ENCODE peak calls at places on chromosome 17, in eight cellular contexts. F is H1, J is SK-N-SH, A is tibial nerve, Y is transverse colon, G is ovary, E is sigmoid colon, I is esophagus muscularis mucosa. T is an unnamed sample. For H3K36me3, the result is how much of the 10 kb centered on the place peaks cover.

GRCh38 chr17:17119533-17119932 is 77.3 kb downstream of the MPRIP start:
- DNase-seq in J (no peak), E (no peak), A (no peak), I (no peak), G (no peak), Y (peak), F (no peak), T (no peak)

GRCh38 chr17:37088459-37088858 is 139.7 kb downstream of the AATF start:
- DNase-seq in F (no peak), Y (no peak), A (no peak), J (no peak), G (no peak), E (no peak), I (no peak), T (no peak)

GRCh38 chr17:76251478-76252039 is 11.3 kb upstream of the RNF157 start:
- DNase-seq in I (no peak), J (no peak), F (no peak), E (peak), G (no peak), Y (no peak), A (no peak), T (no peak)

GRCh38 chr17:63173903-63174302 is 207.9 kb downstream of the TANC2 start:
- DNase-seq in J (no peak), E (no peak), F (no peak), G (no peak), I (no peak), A (no peak), Y (no peak), T (no peak)

GRCh38 chr17:61009619-61010018 is 332.0 kb downstream of the BCAS3 start:
- DNase-seq in E (no peak), I (no peak), G (no peak), J (no peak), Y (no peak), A (no peak), F (no peak), T (no peak)

GRCh38 chr17:41717408-41718286 is 5.5 kb downstream of the GAST start:
- DNase-seq in E (no peak), F (no peak), I (no peak), G (no peak), J (no peak), A (no peak), Y (no peak), T (no peak)

GRCh38 chr17:1412185-1413110 is 12.4 kb upstream of the YWHAE start:
- DNase-seq in A (no peak), F (no peak), G (no peak), I (no peak), J (no peak), Y (no peak), E (no peak), T (no peak)

GRCh38 chr17:9217151-9218067 is 196.1 kb downstream of the NTN1 start:
- DNase-seq in I (no peak), F (no peak), G (no peak), Y (no peak), J (peak), E (peak), A (no peak), T (no peak)

GRCh38 chr17:77003699-77004098 is 135.5 kb downstream of the MGAT5B start:
- DNase-seq in J (no peak), E (no peak), A (no peak), G (no peak), Y (no peak), I (no peak), F (no peak), T (no peak)

GRCh38 chr17:29155966-29156338 is 24.2 kb downstream of the MYO18A start:
- DNase-seq in E (no peak), Y (no peak), F (no peak), A (no peak), G (no peak), J (no peak), I (no peak), T (no peak)

GRCh38 chr17:17358866-17359265 is 55.7 kb downstream of the NT5M start:
- DNase-seq in I (no peak), A (no peak), G (no peak), F (no peak), J (no peak), E (no peak), Y (no peak), T (peak)

GRCh38 chr17:56142325-56142724 is 10.9 kb upstream of the ANKFN1 start:
- DNase-seq in A (peak), G (no peak), F (no peak), I (no peak), E (no peak), J (no peak), Y (no peak), T (no peak)

GRCh38 chr17:75048396-75048933 is 1.4 kb downstream of the KCTD2 start:
- DNase-seq in G (peak), I (no peak), J (no peak), F (no peak), A (no peak), Y (no peak), E (no peak), T (no peak)

GRCh38 chr17:76539631-76540271 is at the start of gene PRCD:
- DNase-seq in J (peak), G (peak), F (no peak), E (no peak), A (no peak), Y (no peak), I (no peak), T (no peak)

GRCh38 chr17:39461911-39462641 is 790 bp downstream of the CDK12 start:
- DNase-seq in E (no peak), F (peak), G (no peak), A (peak), I (no peak), Y (no peak), J (peak), T (peak)

GRCh38 chr17:59814685-59815084 is 78.1 kb downstream of the TUBD1 start:
- DNase-seq in I (no peak), J (no peak), A (no peak), E (no peak), G (no peak), F (no peak), Y (no peak), T (no peak)

GRCh38 chr17:31525801-31526549 is 134.5 kb downstream of the RAB11FIP4 start:
- DNase-seq in E (no peak), I (no peak), F (no peak), Y (no peak), G (no peak), J (peak), A (no peak), T (no peak)

GRCh38 chr17:55567240-55568216 is 56.3 kb upstream of the SMIM36 start:
- DNase-seq in G (peak), J (peak), I (no peak), Y (no peak), F (no peak), E (peak), A (peak), T (no peak)

GRCh38 chr17:76080207-76080933 is 1.4 kb downstream of the ZACN start:
- DNase-seq in G (no peak), F (peak), E (no peak), Y (no peak), A (no peak), I (no peak), J (peak), T (no peak)

GRCh38 chr17:37818689-37819088 is 73.8 kb upstream of the HNF1B start:
- DNase-seq in Y (peak), F (no peak), E (no peak), G (no peak), J (no peak), A (no peak), I (no peak), T (no peak)

GRCh38 chr17:76071497-76072148 is 694 bp downstream of the SRP68 start:
- DNase-seq in F (peak), I (no peak), J (no peak), Y (no peak), A (no peak), G (no peak), E (no peak), T (no peak)

GRCh38 chr17:27413792-27414191 is 42.5 kb upstream of the KSR1 start:
- DNase-seq in J (no peak), G (no peak), I (no peak), A (no peak), E (no peak), Y (no peak), F (no peak), T (no peak)

GRCh38 chr17:48278755-48279491 is 151.1 kb downstream of the SKAP1 start:
- DNase-seq in Y (peak), E (no peak), F (no peak), I (no peak), J (no peak), A (no peak), G (no peak), T (no peak)

GRCh38 chr17:32783602-32784001 is 93.3 kb downstream of the MYO1D start:
- DNase-seq in A (no peak), F (no peak), J (peak), E (no peak), G (no peak), I (no peak), Y (no peak), T (no peak)

GRCh38 chr17:75109047-75109406 is 742 bp upstream of the ARMC7 start:
- DNase-seq in Y (no peak), E (no peak), F (no peak), A (no peak), I (no peak), J (peak), G (no peak), T (no peak)

GRCh38 chr17:42121066-42121769 is at the start of gene KAT2A:
- DNase-seq in Y (peak), J (peak), E (peak), G (peak), F (peak), I (no peak), A (peak), T (no peak)

GRCh38 chr17:29257756-29258155 is 11.1 kb downstream of the CRYBA1 start:
- DNase-seq in F (no peak), A (no peak), G (no peak), E (no peak), I (no peak), Y (no peak), J (no peak), T (no peak)

GRCh38 chr17:29563816-29564215 is 3.0 kb downstream of the ABHD15 start:
- DNase-seq in G (no peak), I (no peak), E (no peak), A (no peak), F (peak), J (no peak), Y (no peak), T (peak)

GRCh38 chr17:66405836-66406679 is 103.6 kb downstream of the PRKCA start:
- DNase-seq in F (no peak), G (no peak), A (no peak), J (peak), E (no peak), I (no peak), Y (no peak), T (no peak)

GRCh38 chr17:79659376-79659775 is 48.5 kb upstream of the RBFOX3 start:
- DNase-seq in J (no peak), A (no peak), Y (no peak), G (no peak), I (peak), F (no peak), E (no peak), T (no peak)

GRCh38 chr17:10380631-10381408 is 8.0 kb upstream of the MYH13 start:
- DNase-seq in A (no peak), I (peak), F (no peak), J (no peak), Y (no peak), G (no peak), E (no peak), T (no peak)

GRCh38 chr17:61337247-61337812 is 62.3 kb upstream of the TBX2 start:
- DNase-seq in Y (no peak), I (no peak), E (no peak), G (no peak), F (no peak), J (no peak), A (no peak), T (no peak)

GRCh38 chr17:74307984-74308773 is 17.8 kb upstream of the KIF19 start:
- DNase-seq in A (no peak), Y (no peak), J (no peak), E (no peak), I (no peak), F (no peak), G (no peak), T (no peak)

GRCh38 chr17:67434061-67434525 is 57.0 kb downstream of the PITPNC1 start:
- DNase-seq in F (no peak), I (no peak), J (no peak), G (no peak), Y (peak), A (peak), E (no peak), T (no peak)

GRCh38 chr17:35640977-35641526 is 53.9 kb downstream of the AP2B1 start:
- DNase-seq in I (no peak), E (no peak), A (no peak), Y (no peak), F (no peak), J (no peak), G (no peak), T (no peak)
- H3K36me3 ChIP-seq in I (half or more), E (under half), A (under half), Y (under half), F (under half), J (half or more), G (under half), T (half or more)

DNA sequence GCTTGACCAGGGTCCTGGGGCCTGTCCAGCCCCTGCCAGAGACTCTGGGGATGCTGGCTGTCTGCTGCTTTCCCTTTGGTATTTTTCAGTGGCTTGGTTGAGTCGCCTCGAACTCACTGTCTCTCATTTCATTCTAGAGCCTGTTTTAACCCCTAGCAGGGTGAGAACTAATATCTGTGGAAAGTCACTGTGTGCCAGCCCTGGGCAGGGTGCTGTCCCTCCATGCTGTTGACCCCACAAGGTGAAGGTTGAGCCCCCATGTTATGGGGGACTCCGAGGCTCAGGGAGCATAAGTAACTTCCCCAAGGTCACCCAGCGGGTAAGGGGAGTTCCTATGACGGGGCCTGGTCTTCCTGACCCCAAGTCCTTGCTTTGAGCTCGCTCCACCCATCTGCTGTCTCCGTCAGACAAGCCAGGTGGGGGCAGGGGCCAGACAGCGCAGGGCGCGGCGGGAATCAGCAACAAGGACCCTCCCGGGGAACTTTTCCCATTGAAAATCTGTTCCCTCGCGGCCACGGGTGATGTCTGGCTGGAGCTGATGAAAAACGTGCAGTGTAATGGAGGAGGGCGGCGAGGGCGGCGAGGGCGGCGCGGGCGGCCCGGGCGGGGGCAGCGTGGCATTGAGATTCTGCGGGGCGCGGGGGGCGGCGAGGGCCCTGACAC is 32.8 kb downstream of the DCAKD start:
- DNase-seq in Y (peak), I (no peak), E (no peak), J (peak), A (no peak), F (no peak), G (peak), T (no peak)
- TF ChIP-seq EP300 in Y (no peak), I (no peak), E (no peak), J (no peak), A (no peak), F (no peak), G (no peak), T (no peak)

DNA sequence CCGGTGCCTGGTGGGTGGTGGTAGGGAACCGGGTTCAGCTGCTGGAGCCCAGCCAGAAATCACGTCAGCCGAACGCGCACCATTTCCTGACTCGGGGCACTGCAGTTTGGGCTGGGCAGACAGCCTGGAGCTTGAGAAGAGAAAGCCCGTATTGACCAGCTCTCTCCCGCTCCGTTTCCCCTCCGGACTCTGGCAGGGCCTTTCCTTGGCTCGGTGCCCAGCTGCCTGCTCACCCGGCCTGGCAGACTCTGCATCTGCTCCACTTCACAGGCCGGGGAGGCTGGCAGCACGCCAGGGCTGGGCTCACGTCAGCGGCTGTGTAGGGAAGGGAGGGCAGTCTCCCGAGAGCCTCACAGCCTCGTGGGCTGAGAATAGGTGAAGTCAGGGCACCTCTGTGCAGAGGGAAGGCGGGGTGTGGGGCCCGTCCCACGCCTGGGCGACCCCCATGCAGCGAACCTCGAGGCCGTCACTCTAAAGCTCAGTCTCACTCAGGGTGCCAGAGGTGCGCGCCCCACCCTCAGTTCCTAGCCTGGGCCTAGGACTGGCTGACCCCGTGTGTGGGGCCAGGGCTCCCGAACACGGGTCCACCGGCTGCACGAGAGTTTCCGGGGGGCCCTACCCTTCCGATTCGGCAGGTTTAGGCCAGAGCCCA is 59.1 kb downstream of the OR1D5 start:
- DNase-seq in F (no peak), J (peak), E (peak), I (peak), Y (peak), G (peak), A (peak), T (peak)
- H3K4me3 ChIP-seq in F (no peak), J (no peak), E (peak), I (peak), Y (peak), G (peak), A (no peak), T (peak)

GRCh38 chr17:49588726-49589555 is 13.3 kb downstream of the NXPH3 start:
- DNase-seq in I (peak), F (no peak), E (peak), G (no peak), J (peak), Y (no peak), A (no peak), T (no peak)

GRCh38 chr17:49585422-49586027 is 9.9 kb downstream of the NXPH3 start:
- DNase-seq in I (no peak), A (no peak), F (no peak), J (peak), G (no peak), E (peak), Y (no peak), T (no peak)

GRCh38 chr17:49589556-49589885 is 13.8 kb downstream of the NXPH3 start:
- DNase-seq in E (peak), A (no peak), F (no peak), G (no peak), J (peak), Y (no peak), I (no peak), T (no peak)

GRCh38 chr17:49588312-49588711 is 12.6 kb downstream of the NXPH3 start:
- DNase-seq in E (peak), J (no peak), F (no peak), G (no peak), A (no peak), Y (no peak), I (no peak), T (no peak)

DNA sequence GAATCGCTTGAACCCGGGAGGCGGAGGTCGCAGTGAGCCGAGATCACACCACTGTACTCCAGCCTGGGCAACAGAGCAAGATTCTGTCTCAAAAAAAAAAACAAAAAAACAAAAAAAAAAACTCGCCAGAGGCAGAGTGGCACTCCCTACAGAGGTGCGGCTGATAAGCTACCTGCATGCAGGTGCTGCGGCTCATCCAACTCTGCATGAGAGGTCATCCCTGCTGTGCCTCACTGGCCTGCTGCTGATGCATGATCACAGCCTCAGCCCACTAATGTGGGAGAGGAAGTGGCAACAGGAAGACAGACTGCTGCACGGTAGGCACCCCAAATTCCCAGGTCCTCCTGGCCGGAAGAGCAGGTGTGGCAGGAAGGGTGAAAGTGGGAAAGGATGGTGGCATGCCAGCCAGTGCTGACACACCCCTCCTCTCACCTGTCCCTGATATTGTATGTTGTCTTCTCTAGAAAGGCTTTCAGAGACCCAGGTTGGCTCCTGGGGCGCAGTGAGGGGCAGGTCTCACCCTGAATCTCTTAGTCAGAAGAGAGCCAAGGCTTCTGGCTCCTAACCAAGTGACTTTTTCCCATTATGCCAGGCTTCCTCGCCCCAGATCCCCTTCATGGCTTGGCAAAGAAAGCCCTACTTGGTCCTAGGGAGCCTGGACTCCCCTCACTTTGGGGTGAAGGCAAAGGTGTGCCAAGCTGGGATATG is 11.8 kb downstream of the NXPH3 start:
- DNase-seq in I (no peak), A (no peak), G (no peak), J (no peak), F (no peak), Y (no peak), E (peak), T (no peak)
- H3K36me3 ChIP-seq in I (under half), A (under half), G (under half), J (under half), F (under half), Y (under half), E (under half), T (under half)

DNA sequence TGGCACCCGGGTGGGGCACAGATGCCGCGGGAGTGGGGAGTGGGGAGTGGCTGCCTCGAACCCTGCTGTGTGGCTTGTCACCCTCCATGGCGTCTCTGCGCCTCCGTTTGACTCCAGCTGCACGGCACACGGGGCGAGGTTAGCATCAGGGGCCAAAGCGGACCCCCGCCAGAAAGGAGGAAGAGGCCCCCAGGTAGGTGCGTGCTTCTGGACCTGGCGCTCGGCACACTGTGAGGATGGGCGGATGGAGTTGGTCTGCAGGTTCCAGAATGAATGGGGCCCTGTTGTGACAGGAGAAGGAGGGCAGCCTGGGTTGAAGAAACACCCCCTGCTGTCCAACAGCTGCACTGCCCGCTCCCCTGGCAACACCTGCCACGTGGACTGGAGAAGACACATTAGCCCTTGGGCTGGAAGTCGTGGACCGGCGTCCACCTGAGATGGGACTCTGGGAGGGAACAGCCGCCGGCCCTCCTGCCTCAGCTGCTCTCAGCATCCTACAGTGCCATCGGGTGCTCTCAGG is 9.4 kb upstream of the FASN start:
- DNase-seq in E (peak), I (no peak), G (no peak), A (no peak), J (peak), F (peak), Y (no peak), T (no peak)
- TF ChIP-seq EP300 in E (no peak), I (no peak), G (no peak), A (no peak), J (no peak), F (no peak), Y (no peak), T (no peak)